ENCODE peak calls at places on chromosomes 16 and 17, in nine cellular contexts. B, Z, W, D, J, K, G, L and Y are unnamed samples.

GRCh38 chr16:15643453-15644305 is 725 bp upstream of the MARF1 start:
- DNase-seq in J (no peak), W (peak), B (no peak), Z (peak), D (peak), L (peak), K (peak), G (peak), Y (no peak)

GRCh38 chr17:83145358-83145738 is 65.9 kb downstream of the METRNL start:
- DNase-seq in J (no peak), B (no peak), K (no peak), Z (no peak), G (no peak), W (no peak), L (no peak), D (no peak), Y (no peak)

GRCh38 chr17:30323895-30324319 is 9.9 kb downstream of the TMIGD1 start:
- DNase-seq in J (no peak), B (peak), D (no peak), K (peak), Z (no peak), L (no peak), G (peak), W (no peak), Y (no peak)

GRCh38 chr17:48123111-48123510 is 15.5 kb downstream of the SNX11 start:
- DNase-seq in J (no peak), D (no peak), K (no peak), B (no peak), G (no peak), L (peak), Z (no peak), W (no peak), Y (no peak)

GRCh38 chr16:46803373-46803772 is 27.6 kb downstream of the C16orf87 start:
- DNase-seq in K (no peak), B (no peak), G (no peak), J (no peak), W (no peak), L (no peak), Z (no peak), D (no peak), Y (no peak)

GRCh38 chr16:55832788-55833583 is at the start of gene CES1:
- DNase-seq in K (no peak), L (peak), G (no peak), B (no peak), Z (no peak), W (no peak), D (no peak), J (peak), Y (no peak)

GRCh38 chr17:81123052-81124048 is 42.0 kb upstream of the PVALEF start:
- DNase-seq in L (no peak), Z (no peak), D (no peak), G (no peak), B (no peak), K (no peak), J (no peak), W (no peak), Y (no peak)

GRCh38 chr17:67359960-67360817 is 6.2 kb downstream of the PSMD12 start:
- DNase-seq in L (peak), D (no peak), G (peak), K (peak), J (no peak), Z (peak), W (no peak), B (peak), Y (no peak)

GRCh38 chr17:82603981-82604448 is 44.2 kb downstream of the WDR45B start:
- DNase-seq in W (no peak), J (peak), L (no peak), K (peak), G (no peak), D (no peak), Z (peak), B (peak), Y (peak)

GRCh38 chr17:60065867-60066266 is 12.9 kb downstream of the HEATR6 start:
- DNase-seq in Z (no peak), K (no peak), B (no peak), G (peak), L (no peak), W (no peak), D (no peak), J (no peak), Y (no peak)